ENCODE peak calls at places on chromosomes 12 and 14, in six cellular contexts. I is heart right ventricle; F is RWPE2; A is hepatocyte; C is fibroblast of lung; D is CD8-positive, alpha-beta T cell. Z is an unnamed sample. For H3K4me1, the result is how much of the 10 kb centered on the place peaks cover.

GRCh38 chr14:33210304-33210703 is 271.6 kb downstream of the NPAS3 start:
- DNase-seq in I (no peak), F (no peak), A (peak), C (peak), D (no peak), Z (peak)

GRCh38 chr12:127660961-127661360 is 606.0 kb upstream of the TMEM132C start:
- DNase-seq in I (no peak), F (no peak), A (no peak), C (no peak), D (no peak), Z (no peak)

GRCh38 chr12:15555466-15555865 is 233.2 kb downstream of the PTPRO start:
- DNase-seq in I (no peak), F (no peak), A (no peak), C (no peak), D (no peak), Z (no peak)

GRCh38 chr12:77537648-77538047 is 293.0 kb upstream of the NAV3 start:
- DNase-seq in I (no peak), F (no peak), A (no peak), C (peak), D (no peak), Z (no peak)

GRCh38 chr12:100857418-100857817 is 62.8 kb downstream of the ANO4 start:
- DNase-seq in I (no peak), F (no peak), A (no peak), C (no peak), D (no peak), Z (peak)

GRCh38 chr12:54021006-54021405 is 7.2 kb upstream of the HOXC6 start:
- DNase-seq in I (no peak), F (no peak), A (no peak), C (no peak), D (no peak), Z (no peak)

GRCh38 chr14:66117600-66117999 is 368.6 kb upstream of the CCDC196 start:
- DNase-seq in I (no peak), F (no peak), A (peak), C (peak), D (no peak), Z (no peak)

GRCh38 chr12:117857632-117858274 is 111.0 kb downstream of the KSR2 start:
- DNase-seq in I (peak), F (no peak), A (peak), C (peak), D (no peak), Z (peak)

GRCh38 chr12:57467212-57467874 is 7.8 kb downstream of the GLI1 start:
- DNase-seq in I (no peak), F (no peak), A (no peak), C (no peak), D (no peak), Z (no peak)

GRCh38 chr12:46915861-46916260 is 90.1 kb upstream of the SLC38A4 start:
- DNase-seq in I (no peak), F (no peak), A (no peak), C (peak), D (no peak), Z (no peak)

GRCh38 chr14:44914849-44915248 is 46.9 kb downstream of the KLHL28 start:
- DNase-seq in I (peak), F (no peak), A (peak), C (peak), D (no peak), Z (no peak)

GRCh38 chr14:68729556-68729955 is 63.3 kb downstream of the ZFP36L1 start:
- DNase-seq in I (peak), F (no peak), A (no peak), C (no peak), D (no peak), Z (no peak)
- H3K4me1 ChIP-seq in I (under half), F (under half), A (under half), C (under half), D (under half), Z (under half)

DNA sequence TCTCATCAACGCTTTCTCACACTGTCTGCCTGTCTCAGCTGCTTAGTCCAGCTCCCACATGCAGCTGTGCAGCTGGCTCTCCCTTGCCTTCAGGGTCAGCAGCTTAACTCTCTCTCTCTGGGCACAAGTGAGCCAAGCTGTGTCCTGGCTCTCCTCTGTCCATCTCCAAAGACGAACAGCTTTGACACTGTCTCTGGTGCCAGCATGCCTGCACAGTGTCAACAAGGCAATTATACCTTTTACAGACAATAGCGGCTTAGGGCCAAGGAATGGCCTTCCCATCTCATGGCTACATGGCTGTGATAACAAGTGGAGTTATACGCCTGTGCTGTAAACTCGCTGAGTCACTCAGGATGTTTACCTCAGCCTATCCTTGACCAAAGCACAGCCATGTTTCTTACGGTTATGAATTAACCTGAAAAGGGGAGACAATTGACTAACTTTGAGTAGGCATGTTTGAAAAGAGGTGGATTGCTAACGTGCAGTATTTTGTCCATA is 38.4 kb upstream of the MANSC4 start:
- DNase-seq in I (no peak), F (no peak), A (no peak), C (peak), D (no peak), Z (no peak)
- H3K4me1 ChIP-seq in I (under half), F (under half), A (under half), C (under half), D (under half), Z (under half)

DNA sequence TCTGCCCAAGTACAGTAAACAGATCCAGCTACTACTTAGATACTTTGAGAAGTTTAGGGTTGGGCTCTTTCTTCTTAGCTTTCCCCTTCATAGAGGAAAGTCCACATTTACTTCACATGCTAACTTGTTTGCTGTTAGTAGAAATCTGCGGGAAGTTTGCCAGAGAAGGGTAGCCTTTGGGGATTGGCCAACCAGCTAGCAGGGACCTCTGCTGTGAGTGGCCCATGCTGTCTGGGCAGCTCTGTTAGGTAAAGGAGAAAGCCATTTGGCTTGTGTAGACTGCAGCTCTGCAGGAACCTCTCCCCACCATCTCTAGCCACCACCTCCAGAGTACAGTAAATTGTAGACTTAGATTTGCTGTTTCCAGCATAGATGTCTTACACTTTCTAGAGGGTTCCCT is 193.9 kb downstream of the RGS6 start:
- DNase-seq in I (no peak), F (no peak), A (no peak), C (no peak), D (no peak), Z (no peak)
- H3K4me1 ChIP-seq in I (under half), F (under half), A (under half), C (under half), D (under half), Z (under half)

GRCh38 chr12:115024531-115024930 is 340.6 kb upstream of the TBX3 start:
- DNase-seq in I (no peak), F (no peak), A (no peak), C (no peak), D (no peak), Z (no peak)
- H3K4me1 ChIP-seq in I (under half), F (under half), A (under half), C (under half), D (under half), Z (under half)